ENCODE peak calls at places on chromosomes 16 and 17, in four cellular contexts. D is SK-N-SH, N is K562, Z is H1. J is an unnamed sample.

GRCh38 chr17:47207143-47208067 is 1.7 kb upstream of the MYL4 start:
- DNase-seq in D (no peak), N (no peak), Z (no peak), J (no peak)

GRCh38 chr16:75380870-75381269 is 52.4 kb downstream of the CFDP1 start:
- DNase-seq in D (no peak), N (no peak), Z (no peak), J (no peak)

GRCh38 chr16:19522369-19523159 is 666 bp upstream of the GDE1 start:
- DNase-seq in D (no peak), N (no peak), Z (no peak), J (no peak)

GRCh38 chr17:81412490-81413093 is 17.3 kb downstream of the BAHCC1 start:
- DNase-seq in D (no peak), N (peak; percentile 80), Z (no peak), J (no peak)

GRCh38 chr16:11064846-11065245 is 120.5 kb downstream of the CLEC16A start:
- DNase-seq in D (no peak), N (no peak), Z (no peak), J (no peak)

GRCh38 chr17:1907818-1908698 is 78.3 kb downstream of the RPA1 start:
- DNase-seq in D (no peak), N (no peak), Z (peak; percentile 77), J (peak; percentile 54)

GRCh38 chr17:3843935-3844516 is 2.0 kb downstream of the NCBP3 start:
- DNase-seq in D (peak; percentile 49), N (peak; percentile 20), Z (no peak), J (peak; percentile 67)

GRCh38 chr16:9089660-9090059 is 1.8 kb upstream of the HAPSTR1 start:
- DNase-seq in D (no peak), N (no peak), Z (no peak), J (no peak)

GRCh38 chr16:66800856-66801255 is 528 bp downstream of the TERB1 start:
- DNase-seq in D (peak; percentile 20), N (no peak), Z (no peak), J (no peak)

GRCh38 chr17:1484586-1485310 is 7.7 kb downstream of the MYO1C start:
- DNase-seq in D (peak; percentile 74), N (peak; percentile 67), Z (peak; percentile 85), J (peak; percentile 65)

GRCh38 chr16:52618753-52619497 is 72.0 kb upstream of the TOX3 start:
- DNase-seq in D (no peak), N (no peak), Z (no peak), J (no peak)

GRCh38 chr16:58508671-58509251 is 6.6 kb upstream of the SETD6 start:
- DNase-seq in D (no peak), N (no peak), Z (no peak), J (no peak)

GRCh38 chr17:3558603-3559269 is 1.1 kb upstream of the TRPV3 start:
- DNase-seq in D (no peak), N (no peak), Z (no peak), J (no peak)

GRCh38 chr17:64401244-64401860 is 10.7 kb upstream of the PECAM1 start:
- DNase-seq in D (no peak), N (no peak), Z (no peak), J (no peak)

GRCh38 chr17:39704821-39705551 is 5.1 kb downstream of the ERBB2 start:
- DNase-seq in D (no peak), N (no peak), Z (peak; percentile 63), J (peak; percentile 38)

GRCh38 chr16:24667244-24667764 is 62.1 kb upstream of the TNRC6A start:
- DNase-seq in D (no peak), N (no peak), Z (no peak), J (no peak)

GRCh38 chr16:30700491-30700890 is 1.5 kb downstream of the SRCAP start:
- DNase-seq in D (peak; percentile 49), N (peak; percentile 44), Z (no peak), J (no peak)

GRCh38 chr17:44878627-44879221 is 20.5 kb downstream of the EFTUD2 start:
- DNase-seq in D (peak; percentile 47), N (peak; percentile 34), Z (no peak), J (no peak)

GRCh38 chr16:30490210-30490609 is 17.7 kb downstream of the ITGAL start:
- DNase-seq in D (no peak), N (no peak), Z (no peak), J (no peak)

GRCh38 chr17:83103200-83103937 is 24.0 kb downstream of the METRNL start:
- DNase-seq in D (peak; percentile 75), N (peak; percentile 90), Z (no peak), J (peak; percentile 93)

GRCh38 chr16:30068750-30069574 is 3.4 kb downstream of the ALDOA start:
- DNase-seq in D (peak; percentile 52), N (no peak), Z (no peak), J (peak; percentile 43)

GRCh38 chr17:2853722-2854580 is 57.7 kb downstream of the RAP1GAP2 start:
- DNase-seq in D (peak; percentile 88), N (peak; percentile 55), Z (peak; percentile 69), J (peak; percentile 50)

GRCh38 chr17:10149573-10150399 is 48.6 kb downstream of the GAS7 start:
- DNase-seq in D (no peak), N (no peak), Z (no peak), J (no peak)

GRCh38 chr16:57091200-57091989 is 988 bp upstream of the CPNE2 start:
- DNase-seq in D (peak; percentile 64), N (no peak), Z (peak; percentile 81), J (peak; percentile 67)

GRCh38 chr17:8117980-8118768 is at the start of gene ALOXE3:
- DNase-seq in D (peak; percentile 72), N (no peak), Z (peak; percentile 72), J (peak; percentile 42)

GRCh38 chr17:43550754-43551153 is 4.6 kb upstream of the ETV4 start:
- DNase-seq in D (no peak), N (no peak), Z (no peak), J (no peak)

GRCh38 chr16:57647136-57647875 is 18.9 kb downstream of the ADGRG1 start:
- DNase-seq in D (no peak), N (no peak), Z (no peak), J (no peak)

GRCh38 chr17:7720125-7720524 is 2.6 kb downstream of the DNAH2 start:
- DNase-seq in D (no peak), N (no peak), Z (no peak), J (no peak)

GRCh38 chr17:32350662-32351418 is 883 bp downstream of the ZNF207 start:
- DNase-seq in D (peak; percentile 37), N (no peak), Z (no peak), J (no peak)

GRCh38 chr17:80983545-80983944 is 8.1 kb upstream of the CHMP6 start:
- DNase-seq in D (no peak), N (no peak), Z (no peak), J (no peak)

GRCh38 chr17:77571562-77571981 is 386.9 kb upstream of the TNRC6C start:
- DNase-seq in D (peak; percentile 61), N (peak; percentile 43), Z (no peak), J (no peak)

GRCh38 chr17:17415006-17415405 is 61.8 kb upstream of the MED9 start:
- DNase-seq in D (no peak), N (no peak), Z (no peak), J (no peak)

GRCh38 chr16:85350973-85351372 is 238.7 kb upstream of the CIBAR2 start:
- DNase-seq in D (peak; percentile 88), N (no peak), Z (no peak), J (no peak)

GRCh38 chr17:8220783-8221662 is 10.6 kb upstream of the AURKB start:
- DNase-seq in D (peak; percentile 73), N (peak; percentile 50), Z (peak; percentile 99), J (peak; percentile 96)

GRCh38 chr17:27324940-27325339 is 31.0 kb downstream of the WSB1 start:
- DNase-seq in D (no peak), N (no peak), Z (peak; percentile 37), J (no peak)

GRCh38 chr16:3637371-3637923 is 17.0 kb upstream of the DNASE1 start:
- DNase-seq in D (peak; percentile 29), N (no peak), Z (no peak), J (no peak)

GRCh38 chr17:58515286-58515685 is 848 bp upstream of the MTMR4 start:
- DNase-seq in D (no peak), N (no peak), Z (no peak), J (no peak)
- TF ChIP-seq MAX in D (no peak), N (no peak), Z (no peak), J (no peak)

DNA sequence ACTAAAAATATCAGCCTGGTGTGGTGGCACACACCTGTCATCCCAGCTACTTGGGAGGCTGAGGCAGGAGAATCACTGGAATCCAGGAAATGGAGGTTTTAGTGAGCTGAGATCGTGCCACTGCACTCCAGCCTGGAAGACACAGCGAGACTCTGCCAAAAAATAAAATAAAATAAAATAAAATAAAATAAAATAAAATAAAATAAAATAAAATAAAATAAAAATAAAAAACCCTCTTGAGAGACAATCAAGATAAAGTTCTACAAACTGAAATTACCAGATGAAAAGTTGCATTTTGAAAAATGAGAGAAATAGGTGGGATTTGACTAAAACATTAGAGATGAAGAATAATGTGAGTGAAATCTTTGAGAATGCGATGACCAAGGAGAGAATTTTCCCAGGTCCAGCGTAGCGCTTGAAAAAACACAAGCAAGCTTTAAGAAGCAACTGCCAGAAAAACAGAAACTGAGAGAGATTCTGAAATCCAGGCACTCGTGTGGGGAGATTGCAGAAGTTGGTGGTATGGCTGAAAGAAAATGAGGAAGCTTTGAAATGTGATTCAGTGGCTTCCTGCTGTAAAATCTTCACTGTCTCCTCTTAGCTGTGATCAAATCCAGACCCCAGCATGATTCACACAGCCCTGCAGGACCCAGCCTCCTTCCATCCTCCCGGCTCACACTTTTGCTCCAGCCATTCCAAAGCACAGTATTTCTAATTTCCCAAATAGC is 8.1 kb upstream of the CD300E start:
- DNase-seq in D (peak; percentile 80), N (no peak), Z (no peak), J (no peak)
- TF ChIP-seq TEAD4 in D (no peak), N (no peak), Z (no peak), J (no peak)

GRCh38 chr17:74633261-74633783 is 9.8 kb upstream of the CD300E start:
- DNase-seq in D (no peak), N (no peak), Z (no peak), J (no peak)
- TF ChIP-seq MAX in D (no peak), N (no peak), Z (no peak), J (no peak)

DNA sequence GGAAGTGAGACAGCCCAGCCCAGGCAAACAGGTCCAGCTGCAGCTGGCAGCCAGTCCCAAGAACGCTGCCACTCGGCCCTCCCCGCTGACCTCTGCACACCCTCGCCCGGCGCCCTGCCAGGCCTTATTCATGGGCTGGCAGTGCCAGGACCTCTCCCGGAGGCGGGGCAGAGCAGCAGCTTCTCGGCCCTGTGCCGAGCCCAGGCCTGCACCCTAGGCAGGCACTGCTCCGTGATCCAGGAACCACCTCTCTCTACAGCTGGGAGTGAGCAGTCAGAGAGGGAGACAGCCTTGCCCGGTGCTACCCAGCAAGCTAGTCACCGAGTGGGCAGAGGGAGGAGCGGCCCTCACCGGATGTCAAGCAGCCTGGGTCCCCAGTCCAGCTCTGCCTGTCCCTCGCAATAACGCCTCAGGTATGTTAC is 79.9 kb upstream of the CBX4 start:
- DNase-seq in D (peak; percentile 95), N (no peak), Z (no peak), J (no peak)
- TF ChIP-seq TEAD4 in D (no peak), N (no peak), Z (no peak), J (no peak)

GRCh38 chr16:78775161-78775561 is 675.7 kb downstream of the WWOX start:
- DNase-seq in D (no peak), N (no peak), Z (no peak), J (no peak)
- TF ChIP-seq MAX in D (no peak), N (no peak), Z (no peak), J (no peak)